ENCODE peak calls at places on chromosomes 1 and 21, in six cellular contexts. V is gastrocnemius medialis; Z is stimulated activated naive CD8-positive, alpha-beta T cell treated with anti-CD3 and anti-CD28 coated beads, Interleukin-15, amount 100 ng/mL, for 72 hours; L is WTC11; Y is aorta; H is IMR-90. Q is an unnamed sample.

GRCh38 chr1:67830226-67830625 is 3.0 kb downstream of the GNG12 start:
- ATAC-seq in V (no peak), Z (no peak), L (no peak), Y (no peak), H (no peak), Q (no peak)

GRCh38 chr1:150551049-150551783 is 2.0 kb downstream of the ADAMTSL4 start:
- ATAC-seq in V (no peak), Z (no peak), L (no peak), Y (peak), H (no peak), Q (no peak)

GRCh38 chr1:109404838-109405237 is 7.1 kb upstream of the SORT1 start:
- ATAC-seq in V (no peak), Z (peak), L (no peak), Y (no peak), H (no peak), Q (no peak)

GRCh38 chr1:31605908-31606427 is 11.5 kb upstream of the HCRTR1 start:
- ATAC-seq in V (no peak), Z (peak), L (no peak), Y (no peak), H (peak), Q (no peak)

GRCh38 chr1:181443231-181443853 is 40.0 kb upstream of the CACNA1E start:
- ATAC-seq in V (no peak), Z (no peak), L (no peak), Y (no peak), H (no peak), Q (no peak)

GRCh38 chr1:228070851-228071250 is 11.7 kb upstream of the ARF1 start:
- ATAC-seq in V (no peak), Z (peak), L (no peak), Y (no peak), H (no peak), Q (no peak)

GRCh38 chr1:203349757-203350522 is 982 bp downstream of the FMOD start:
- ATAC-seq in V (no peak), Z (no peak), L (no peak), Y (peak), H (no peak), Q (no peak)

GRCh38 chr1:58858344-58858673 is 74.5 kb upstream of the JUN start:
- ATAC-seq in V (no peak), Z (peak), L (peak), Y (no peak), H (peak), Q (no peak)

GRCh38 chr1:84959294-84959693 is 37.6 kb downstream of the MCOLN2 start:
- ATAC-seq in V (no peak), Z (peak), L (no peak), Y (no peak), H (peak), Q (no peak)

GRCh38 chr1:119870917-119871486 is 25.3 kb downstream of the ADAM30 start:
- ATAC-seq in V (peak), Z (peak), L (peak), Y (peak), H (peak), Q (peak)

GRCh38 chr1:223747838-223748335 is 35.5 kb downstream of the CAPN2 start:
- ATAC-seq in V (peak), Z (peak), L (no peak), Y (peak), H (peak), Q (peak)

GRCh38 chr1:19815801-19816736 is 986 bp upstream of the RNF186 start:
- ATAC-seq in V (no peak), Z (no peak), L (peak), Y (no peak), H (no peak), Q (no peak)

GRCh38 chr21:34845521-34846213 is 176.9 kb downstream of the CLIC6 start:
- ATAC-seq in V (peak), Z (peak), L (no peak), Y (peak), H (peak), Q (no peak)

GRCh38 chr1:225754940-225755635 is 22.5 kb upstream of the SRP9 start:
- ATAC-seq in V (peak), Z (no peak), L (peak), Y (peak), H (peak), Q (peak)

GRCh38 chr1:102776074-102776473 is 332.2 kb downstream of the COL11A1 start:
- ATAC-seq in V (no peak), Z (no peak), L (peak), Y (no peak), H (no peak), Q (no peak)

GRCh38 chr1:239306426-239306825 is 79.9 kb upstream of the CHRM3 start:
- ATAC-seq in V (no peak), Z (no peak), L (no peak), Y (no peak), H (no peak), Q (no peak)

GRCh38 chr1:11334261-11334804 is 61.3 kb downstream of the UBIAD1 start:
- ATAC-seq in V (no peak), Z (no peak), L (peak), Y (no peak), H (no peak), Q (no peak)

GRCh38 chr1:228272831-228273571 is 65.2 kb downstream of the OBSCN start:
- ATAC-seq in V (no peak), Z (no peak), L (no peak), Y (no peak), H (no peak), Q (no peak)

GRCh38 chr1:202590119-202590518 is 120.1 kb downstream of the SYT2 start:
- ATAC-seq in V (no peak), Z (no peak), L (no peak), Y (no peak), H (no peak), Q (no peak)

GRCh38 chr21:28805885-28806284 is 186.8 kb downstream of the LTN1 start:
- ATAC-seq in V (peak), Z (no peak), L (no peak), Y (peak), H (peak), Q (peak)

GRCh38 chr1:156860639-156861423 is at the start of gene NTRK1:
- ATAC-seq in V (no peak), Z (peak), L (peak), Y (no peak), H (peak), Q (peak)

GRCh38 chr1:31569773-31570172 is 6.5 kb upstream of the TINAGL1 start:
- ATAC-seq in V (no peak), Z (no peak), L (no peak), Y (no peak), H (no peak), Q (no peak)

GRCh38 chr1:186304982-186305949 is 69.8 kb downstream of the TPR start:
- ATAC-seq in V (no peak), Z (no peak), L (peak), Y (no peak), H (peak), Q (no peak)

GRCh38 chr1:185636848-185637247 is 97.3 kb upstream of the HMCN1 start:
- ATAC-seq in V (no peak), Z (peak), L (no peak), Y (no peak), H (no peak), Q (no peak)

GRCh38 chr1:25360596-25361581 is 22.8 kb downstream of the TMEM50A start:
- ATAC-seq in V (no peak), Z (no peak), L (no peak), Y (no peak), H (peak), Q (no peak)

GRCh38 chr1:5298376-5298775 is 644.0 kb downstream of the AJAP1 start:
- ATAC-seq in V (no peak), Z (no peak), L (no peak), Y (no peak), H (no peak), Q (no peak)

GRCh38 chr1:8415526-8416278 is 97.8 kb downstream of the SLC45A1 start:
- ATAC-seq in V (no peak), Z (no peak), L (no peak), Y (no peak), H (no peak), Q (no peak)

GRCh38 chr1:211647666-211648065 is 27.8 kb downstream of the NEK2 start:
- ATAC-seq in V (no peak), Z (no peak), L (no peak), Y (no peak), H (no peak), Q (no peak)

GRCh38 chr1:94658221-94658620 is 116.7 kb upstream of the F3 start:
- ATAC-seq in V (no peak), Z (no peak), L (peak), Y (peak), H (peak), Q (peak)

GRCh38 chr21:41280115-41280919 is 36.3 kb upstream of the FAM3B start:
- ATAC-seq in V (no peak), Z (no peak), L (no peak), Y (peak), H (peak), Q (peak)

GRCh38 chr1:228963795-228964177 is 228.5 kb downstream of the RHOU start:
- ATAC-seq in V (no peak), Z (no peak), L (no peak), Y (peak), H (peak), Q (no peak)

GRCh38 chr1:10764296-10764798 is 32.1 kb downstream of the CASZ1 start:
- ATAC-seq in V (no peak), Z (no peak), L (no peak), Y (no peak), H (no peak), Q (no peak)

Q was measured in gastroesophageal sphincter.